ENCODE peak calls at places on chromosomes 4 and X, in four cellular contexts. E, U, Y and L are unnamed samples.

GRCh38 chr4:1793496-1793840 is 375 bp downstream of the FGFR3 start:
- DNase-seq in U (no peak), E (peak), Y (no peak), L (peak)

GRCh38 chrX:65752294-65752693 is 84.8 kb downstream of the MSN start:
- DNase-seq in Y (no peak), U (no peak), E (no peak), L (no peak)

GRCh38 chr4:2220016-2220620 is 21.8 kb downstream of the HAUS3 start:
- DNase-seq in E (peak), Y (peak), U (peak), L (peak)

GRCh38 chr4:159105761-159106243 is 2.9 kb downstream of the RAPGEF2 start:
- DNase-seq in Y (no peak), U (peak), E (no peak), L (no peak)

GRCh38 chr4:101968364-101968763 is 177.8 kb downstream of the BANK1 start:
- DNase-seq in E (no peak), Y (no peak), U (no peak), L (no peak)

GRCh38 chr4:2292679-2293108 is 30.8 kb upstream of the MXD4 start:
- DNase-seq in U (no peak), E (no peak), Y (no peak), L (no peak)

GRCh38 chr4:77990904-77991358 is 66.2 kb upstream of the FRAS1 start:
- DNase-seq in E (no peak), Y (no peak), U (no peak), L (no peak)

GRCh38 chr4:144409525-144409924 is 236.4 kb upstream of the HHIP start:
- DNase-seq in E (no peak), Y (no peak), U (no peak), L (no peak)

GRCh38 chrX:110008001-110008635 is 5.2 kb downstream of the TMEM164 start:
- DNase-seq in E (no peak), U (no peak), Y (no peak), L (no peak)

GRCh38 chr4:682490-683172 is 6.3 kb downstream of the SLC49A3 start:
- DNase-seq in Y (peak), E (no peak), U (no peak), L (no peak)

GRCh38 chrX:10288400-10288799 is 131.6 kb downstream of the CLCN4 start:
- DNase-seq in Y (no peak), U (no peak), E (no peak), L (no peak)

GRCh38 chrX:40864972-40865371 is 129.6 kb upstream of the MED14 start:
- DNase-seq in U (no peak), Y (no peak), E (no peak), L (no peak)

GRCh38 chrX:68998716-68999115 is 166.5 kb downstream of the PJA1 start:
- DNase-seq in U (no peak), Y (no peak), E (no peak), L (no peak)

GRCh38 chr4:81260443-81261102 is 45.6 kb upstream of the PRKG2 start:
- DNase-seq in U (no peak), Y (no peak), E (no peak), L (no peak)

GRCh38 chr4:101126044-101126443 is 221.3 kb downstream of the PPP3CA start:
- DNase-seq in Y (no peak), U (no peak), E (no peak), L (no peak)

GRCh38 chrX:2351321-2351720 is 149.5 kb downstream of the DHRSX start:
- DNase-seq in Y (no peak), U (no peak), E (no peak), L (no peak)